ENCODE peak calls at places on chromosomes 6 and 20, in seven cellular contexts. F, X, L, W, N, S and A are unnamed samples.

GRCh38 chr6:26607434-26608230 is 10.9 kb downstream of the ABT1 start:
- DNase-seq in F (no peak), X (peak; percentile 73), L (peak; percentile 75), W (peak; percentile 72), N (peak; percentile 32), S (no peak), A (no peak)

GRCh38 chr20:63547484-63548480 is at the start of gene SRMS:
- DNase-seq in F (no peak), X (no peak), L (no peak), W (no peak), N (no peak), S (no peak), A (no peak)

GRCh38 chr20:62800314-62801259 is 4.0 kb upstream of the OGFR start:
- DNase-seq in F (no peak), X (no peak), L (no peak), W (no peak), N (no peak), S (no peak), A (no peak)

GRCh38 chr6:159693894-159694545 is 979 bp upstream of the SOD2 start:
- DNase-seq in F (no peak), X (peak; percentile 69), L (peak; percentile 43), W (no peak), N (peak; percentile 46), S (peak; percentile 55), A (peak; percentile 81)

GRCh38 chr6:66421570-66421969 is 714.5 kb upstream of the EYS start:
- DNase-seq in F (no peak), X (no peak), L (peak; percentile 16), W (peak; percentile 2), N (no peak), S (no peak), A (no peak)

GRCh38 chr6:99746261-99746895 is 139.7 kb downstream of the PRDM13 start:
- DNase-seq in F (no peak), X (peak; percentile 79), L (peak; percentile 78), W (peak; percentile 79), N (peak; percentile 20), S (no peak), A (peak; percentile 47)

GRCh38 chr6:51398064-51398740 is 579.5 kb downstream of the TFAP2B start:
- DNase-seq in F (no peak), X (no peak), L (no peak), W (no peak), N (no peak), S (no peak), A (no peak)

GRCh38 chr6:118787746-118788419 is 106.1 kb upstream of the ASF1A start:
- DNase-seq in F (no peak), X (peak; percentile 16), L (no peak), W (peak; percentile 23), N (no peak), S (no peak), A (no peak)

GRCh38 chr6:148564494-148564893 is 182.3 kb upstream of the UST start:
- DNase-seq in F (no peak), X (no peak), L (no peak), W (no peak), N (no peak), S (no peak), A (no peak)

GRCh38 chr6:37168809-37169457 is 1.0 kb upstream of the PIM1 start:
- DNase-seq in F (no peak), X (peak; percentile 70), L (peak; percentile 26), W (no peak), N (peak; percentile 24), S (no peak), A (no peak)

GRCh38 chr20:57594092-57594911 is 25.9 kb downstream of the ZBP1 start:
- DNase-seq in F (peak; percentile 49), X (peak; percentile 66), L (peak; percentile 70), W (peak; percentile 36), N (peak; percentile 35), S (peak; percentile 62), A (peak; percentile 87)

GRCh38 chr6:47135772-47136171 is 93.6 kb upstream of the ADGRF1 start:
- DNase-seq in F (no peak), X (no peak), L (no peak), W (peak; percentile 77), N (no peak), S (no peak), A (no peak)

GRCh38 chr20:41984031-41984430 is 365.9 kb upstream of the CHD6 start:
- DNase-seq in F (no peak), X (no peak), L (no peak), W (no peak), N (no peak), S (no peak), A (no peak)

GRCh38 chr6:143700684-143701342 is 23.0 kb downstream of the PHACTR2 start:
- DNase-seq in F (no peak), X (no peak), L (no peak), W (peak; percentile 86), N (no peak), S (no peak), A (no peak)

GRCh38 chr20:63395723-63396122 is 34.6 kb upstream of the CHRNA4 start:
- DNase-seq in F (no peak), X (no peak), L (no peak), W (no peak), N (no peak), S (no peak), A (peak; percentile 70)

GRCh38 chr6:167699141-167700036 is 127.3 kb upstream of the AFDN start:
- DNase-seq in F (peak; percentile 79), X (peak; percentile 60), L (peak; percentile 60), W (no peak), N (no peak), S (peak; percentile 67), A (peak; percentile 78)

GRCh38 chr20:17538517-17539170 is 7.5 kb upstream of the BFSP1 start:
- DNase-seq in F (no peak), X (peak; percentile 71), L (no peak), W (no peak), N (no peak), S (no peak), A (no peak)

GRCh38 chr6:17470953-17471335 is 77.5 kb downstream of the CAP2 start:
- DNase-seq in F (no peak), X (peak; percentile 44), L (no peak), W (peak; percentile 97), N (no peak), S (no peak), A (no peak)

GRCh38 chr6:123091091-123091895 is 95.3 kb downstream of the CLVS2 start:
- DNase-seq in F (no peak), X (peak; percentile 37), L (no peak), W (peak; percentile 55), N (no peak), S (no peak), A (no peak)

GRCh38 chr6:42029062-42029685 is 21.1 kb upstream of the TAF8 start:
- DNase-seq in F (no peak), X (no peak), L (no peak), W (no peak), N (no peak), S (no peak), A (no peak)
- H3K4me1 ChIP-seq in F (peaks cover 69% of the 10 kb centered on the region), X (peaks cover 3% of the 10 kb centered on the region), L (peaks cover 37% of the 10 kb centered on the region), W (no peaks in the 10 kb centered on the region), N (peaks cover 75% of the 10 kb centered on the region), S (no peaks in the 10 kb centered on the region), A (peaks cover 78% of the 10 kb centered on the region)

GRCh38 chr6:125954735-125955410 is 1.7 kb upstream of the HINT3 start:
- DNase-seq in F (no peak), X (no peak), L (no peak), W (no peak), N (no peak), S (no peak), A (no peak)

GRCh38 chr6:125956506-125957390 is at the start of gene HINT3:
- DNase-seq in F (peak; percentile 98), X (peak; percentile 99), L (peak; percentile 99), W (peak; percentile 97), N (peak; percentile 96), S (peak; percentile 98), A (peak; percentile 99)

GRCh38 chr6:125957391-125957693 is 772 bp downstream of the HINT3 start:
- DNase-seq in F (no peak), X (no peak), L (no peak), W (no peak), N (no peak), S (no peak), A (no peak)

GRCh38 chr6:125961117-125961516 is 4.5 kb downstream of the HINT3 start:
- DNase-seq in F (no peak), X (no peak), L (no peak), W (no peak), N (no peak), S (no peak), A (no peak)

GRCh38 chr6:125957845-125958244 is 1.3 kb downstream of the HINT3 start:
- DNase-seq in F (no peak), X (peak; percentile 49), L (peak; percentile 43), W (peak; percentile 70), N (no peak), S (no peak), A (peak; percentile 74)
- H3K4me3 ChIP-seq in F (peak overlapping the region; percentile 99), X (no peak overlapping the region), L (peak overlapping the region; percentile 96), W (peak overlapping the region; percentile 98), N (peak overlapping the region; percentile 91), S (peak overlapping the region; percentile 92), A (no peak overlapping the region)

GRCh38 chr20:367486-367887 is 13.1 kb upstream of the TRIB3 start:
- DNase-seq in F (no peak), X (no peak), L (no peak), W (no peak), N (no peak), S (no peak), A (no peak)
- H3K4me1 ChIP-seq in F (peaks cover 19% of the 10 kb centered on the region), X (peaks cover 14% of the 10 kb centered on the region), L (peaks cover 8% of the 10 kb centered on the region), W (peaks cover 8% of the 10 kb centered on the region), N (peaks cover 17% of the 10 kb centered on the region), S (peaks cover 40% of the 10 kb centered on the region), A (peaks cover 37% of the 10 kb centered on the region)

GRCh38 chr6:97586344-97586743 is 303.3 kb upstream of the MMS22L start:
- DNase-seq in F (no peak), X (no peak), L (no peak), W (peak; percentile 43), N (no peak), S (no peak), A (no peak)

GRCh38 chr6:97594834-97595233 is 311.8 kb upstream of the MMS22L start:
- DNase-seq in F (no peak), X (no peak), L (no peak), W (peak; percentile 65), N (no peak), S (no peak), A (no peak)

GRCh38 chr6:97591955-97592354 is 308.9 kb upstream of the MMS22L start:
- DNase-seq in F (no peak), X (no peak), L (no peak), W (no peak), N (no peak), S (no peak), A (no peak)
- H3K4me3 ChIP-seq in F (no peak overlapping the region), X (no peak overlapping the region), L (no peak overlapping the region), W (no peak overlapping the region), N (no peak overlapping the region), S (no peak overlapping the region), A (no peak overlapping the region)

GRCh38 chr6:65059568-65059967 is 647.5 kb downstream of the EYS start:
- DNase-seq in F (no peak), X (no peak), L (no peak), W (no peak), N (no peak), S (no peak), A (no peak)
- H3K4me1 ChIP-seq in F (no peaks in the 10 kb centered on the region), X (no peaks in the 10 kb centered on the region), L (no peaks in the 10 kb centered on the region), W (no peaks in the 10 kb centered on the region), N (no peaks in the 10 kb centered on the region), S (no peaks in the 10 kb centered on the region), A (no peaks in the 10 kb centered on the region)